ENCODE peak calls at places on chromosomes 7 and 10, in five cellular contexts. One of them, this sample, is unnamed.

GRCh38 chr10:67837519-67838314 is at the start of gene DNAJC12:
- DNase-seq in fibroblast of lung: peak
- DNase-seq in activated CD4-positive, alpha-beta T cell treated with anti-CD3 and anti-CD28 coated beads for 48 hours: no peak
- DNase-seq in adipocyte: peak
- DNase-seq in NCI-H774: peak
- DNase-seq in this sample: peak

GRCh38 chr7:111516612-111517011 is 45.7 kb downstream of the IMMP2L start:
- DNase-seq in fibroblast of lung: peak
- DNase-seq in NCI-H774: no peak
- DNase-seq in activated CD4-positive, alpha-beta T cell treated with anti-CD3 and anti-CD28 coated beads for 48 hours: no peak
- DNase-seq in adipocyte: no peak
- DNase-seq in this sample: no peak

GRCh38 chr10:13775786-13776780 is 189.3 kb downstream of the PRPF18 start:
- DNase-seq in adipocyte: peak
- DNase-seq in NCI-H774: no peak
- DNase-seq in activated CD4-positive, alpha-beta T cell treated with anti-CD3 and anti-CD28 coated beads for 48 hours: no peak
- DNase-seq in fibroblast of lung: peak
- DNase-seq in this sample: peak

GRCh38 chr7:36388423-36388822 is 1.2 kb upstream of the ANLN start:
- DNase-seq in adipocyte: no peak
- DNase-seq in activated CD4-positive, alpha-beta T cell treated with anti-CD3 and anti-CD28 coated beads for 48 hours: no peak
- DNase-seq in fibroblast of lung: no peak
- DNase-seq in NCI-H774: no peak
- DNase-seq in this sample: no peak

GRCh38 chr7:69800495-69800894 is 202.2 kb downstream of the AUTS2 start:
- DNase-seq in fibroblast of lung: peak
- DNase-seq in activated CD4-positive, alpha-beta T cell treated with anti-CD3 and anti-CD28 coated beads for 48 hours: no peak
- DNase-seq in NCI-H774: no peak
- DNase-seq in adipocyte: no peak
- DNase-seq in this sample: no peak

GRCh38 chr10:1119027-1119426 is 62.8 kb downstream of the WDR37 start:
- DNase-seq in activated CD4-positive, alpha-beta T cell treated with anti-CD3 and anti-CD28 coated beads for 48 hours: no peak
- DNase-seq in NCI-H774: no peak
- DNase-seq in fibroblast of lung: no peak
- DNase-seq in adipocyte: no peak
- DNase-seq in this sample: no peak

GRCh38 chr10:102509387-102509786 is 5.6 kb downstream of the SUFU start:
- DNase-seq in fibroblast of lung: peak
- DNase-seq in activated CD4-positive, alpha-beta T cell treated with anti-CD3 and anti-CD28 coated beads for 48 hours: no peak
- DNase-seq in adipocyte: peak
- DNase-seq in NCI-H774: no peak
- DNase-seq in this sample: peak

GRCh38 chr7:111012799-111013675 is 77.9 kb upstream of the LRRN3 start:
- DNase-seq in activated CD4-positive, alpha-beta T cell treated with anti-CD3 and anti-CD28 coated beads for 48 hours: peak
- DNase-seq in NCI-H774: no peak
- DNase-seq in adipocyte: no peak
- DNase-seq in fibroblast of lung: no peak
- DNase-seq in this sample: no peak

GRCh38 chr10:16995867-16996529 is 133.6 kb downstream of the CUBN start:
- DNase-seq in adipocyte: peak
- DNase-seq in fibroblast of lung: peak
- DNase-seq in NCI-H774: no peak
- DNase-seq in activated CD4-positive, alpha-beta T cell treated with anti-CD3 and anti-CD28 coated beads for 48 hours: no peak
- DNase-seq in this sample: peak

GRCh38 chr7:47611045-47611511 is 29.2 kb upstream of the TNS3 start:
- DNase-seq in fibroblast of lung: no peak
- DNase-seq in adipocyte: no peak
- DNase-seq in NCI-H774: no peak
- DNase-seq in activated CD4-positive, alpha-beta T cell treated with anti-CD3 and anti-CD28 coated beads for 48 hours: no peak
- DNase-seq in this sample: no peak

GRCh38 chr10:114684822-114685209 is 26.7 kb upstream of the ABLIM1 start:
- DNase-seq in adipocyte: peak
- DNase-seq in NCI-H774: no peak
- DNase-seq in fibroblast of lung: peak
- DNase-seq in activated CD4-positive, alpha-beta T cell treated with anti-CD3 and anti-CD28 coated beads for 48 hours: no peak
- DNase-seq in this sample: peak

GRCh38 chr7:122844191-122844988 is 41.9 kb downstream of the CADPS2 start:
- DNase-seq in activated CD4-positive, alpha-beta T cell treated with anti-CD3 and anti-CD28 coated beads for 48 hours: no peak
- DNase-seq in NCI-H774: no peak
- DNase-seq in adipocyte: peak
- DNase-seq in fibroblast of lung: no peak
- DNase-seq in this sample: no peak

GRCh38 chr10:91378061-91378460 is 32.1 kb upstream of the HECTD2 start:
- DNase-seq in fibroblast of lung: peak
- DNase-seq in activated CD4-positive, alpha-beta T cell treated with anti-CD3 and anti-CD28 coated beads for 48 hours: peak
- DNase-seq in adipocyte: no peak
- DNase-seq in NCI-H774: no peak
- DNase-seq in this sample: peak

GRCh38 chr7:94045566-94045965 is 41.4 kb upstream of the BET1 start:
- DNase-seq in NCI-H774: no peak
- DNase-seq in adipocyte: no peak
- DNase-seq in activated CD4-positive, alpha-beta T cell treated with anti-CD3 and anti-CD28 coated beads for 48 hours: no peak
- DNase-seq in fibroblast of lung: no peak
- DNase-seq in this sample: no peak

GRCh38 chr7:148699024-148699771 is 495 bp downstream of the CUL1 start:
- DNase-seq in fibroblast of lung: peak
- DNase-seq in activated CD4-positive, alpha-beta T cell treated with anti-CD3 and anti-CD28 coated beads for 48 hours: peak
- DNase-seq in adipocyte: peak
- DNase-seq in NCI-H774: no peak
- DNase-seq in this sample: peak

GRCh38 chr7:104814671-104815400 is 199.2 kb upstream of the KMT2E start:
- DNase-seq in adipocyte: no peak
- DNase-seq in activated CD4-positive, alpha-beta T cell treated with anti-CD3 and anti-CD28 coated beads for 48 hours: no peak
- DNase-seq in NCI-H774: no peak
- DNase-seq in fibroblast of lung: no peak
- DNase-seq in this sample: no peak

GRCh38 chr7:31815796-31816195 is 128.8 kb downstream of the PPP1R17 start:
- DNase-seq in fibroblast of lung: peak
- DNase-seq in NCI-H774: no peak
- DNase-seq in adipocyte: no peak
- DNase-seq in activated CD4-positive, alpha-beta T cell treated with anti-CD3 and anti-CD28 coated beads for 48 hours: no peak
- DNase-seq in this sample: no peak

This sample was measured in IMR-90.